ENCODE peak calls at places on chromosomes 4 and X, in seven cellular contexts. D is dorsolateral prefrontal cortex, I is neural progenitor cell, Q is NT2/D1, U is pancreas, L is fibroblast of pulmonary artery, O is endothelial cell of umbilical vein. Z is an unnamed sample.
A peak's percentile ranks its signal among the peaks of the same experiment; 100 is the strongest.

GRCh38 chrX:151370906-151371305 is 26.1 kb upstream of the VMA21 start:
- DNase-seq in D (no peak), I (peak; percentile 66), Q (no peak), U (peak; percentile 59), L (peak; percentile 2), O (no peak), Z (no peak)

GRCh38 chr4:126604273-126604867 is 1028.4 kb upstream of the INTU start:
- DNase-seq in D (no peak), I (peak; percentile 57), Q (peak; percentile 22), U (no peak), L (peak; percentile 63), O (peak; percentile 39), Z (no peak)

GRCh38 chr4:5215321-5215720 is 164.0 kb downstream of the STK32B start:
- DNase-seq in D (no peak), I (peak; percentile 13), Q (no peak), U (no peak), L (no peak), O (no peak), Z (no peak)

GRCh38 chr4:13240066-13240465 is 244.1 kb downstream of the RAB28 start:
- DNase-seq in D (no peak), I (no peak), Q (no peak), U (no peak), L (no peak), O (no peak), Z (peak; percentile 4)

GRCh38 chrX:64394059-64394873 is 986 bp downstream of the MTMR8 start:
- DNase-seq in D (no peak), I (no peak), Q (no peak), U (no peak), L (no peak), O (no peak), Z (no peak)

GRCh38 chr4:76867880-76868655 is 29.9 kb downstream of the SOWAHB start:
- DNase-seq in D (no peak), I (peak; percentile 35), Q (peak; percentile 22), U (no peak), L (no peak), O (no peak), Z (no peak)

GRCh38 chrX:24928114-24928513 is 87.7 kb downstream of the ARX start:
- DNase-seq in D (no peak), I (no peak), Q (no peak), U (no peak), L (no peak), O (no peak), Z (no peak)

GRCh38 chr4:186068581-186069402 is at the start of gene TLR3:
- DNase-seq in D (no peak), I (no peak), Q (no peak), U (no peak), L (peak; percentile 52), O (peak; percentile 67), Z (no peak)

GRCh38 chrX:31070057-31070468 is 1.8 kb downstream of the FTHL17 start:
- DNase-seq in D (no peak), I (no peak), Q (no peak), U (no peak), L (no peak), O (no peak), Z (no peak)

GRCh38 chrX:38052096-38052495 is 45.7 kb downstream of the SYTL5 start:
- DNase-seq in D (no peak), I (no peak), Q (no peak), U (no peak), L (peak; percentile 83), O (peak; percentile 35), Z (peak; percentile 38)

GRCh38 chr4:89681671-89682070 is 155.3 kb downstream of the SNCA start:
- DNase-seq in D (no peak), I (no peak), Q (no peak), U (no peak), L (no peak), O (no peak), Z (no peak)

GRCh38 chr4:60194214-60194613 is 1005.9 kb upstream of the ADGRL3 start:
- DNase-seq in D (no peak), I (no peak), Q (no peak), U (no peak), L (no peak), O (no peak), Z (no peak)

GRCh38 chr4:180636696-180637095 is 1606.5 kb upstream of the TENM3 start:
- DNase-seq in D (no peak), I (no peak), Q (no peak), U (no peak), L (peak; percentile 1), O (no peak), Z (no peak)

GRCh38 chr4:180542445-180543100 is 1700.6 kb upstream of the TENM3 start:
- DNase-seq in D (no peak), I (no peak), Q (no peak), U (no peak), L (peak; percentile 60), O (no peak), Z (no peak)

GRCh38 chr4:127781303-127782024 is 658 bp upstream of the HSPA4L start:
- DNase-seq in D (peak; percentile 54), I (no peak), Q (no peak), U (peak; percentile 76), L (peak; percentile 52), O (no peak), Z (no peak)

GRCh38 chr4:38856524-38857337 is at the start of gene TLR6:
- DNase-seq in D (no peak), I (peak; percentile 69), Q (peak; percentile 42), U (no peak), L (peak; percentile 74), O (peak; percentile 73), Z (no peak)

GRCh38 chr4:184899261-184900134 is 73.7 kb upstream of the ACSL1 start:
- DNase-seq in D (no peak), I (no peak), Q (no peak), U (peak; percentile 70), L (no peak), O (no peak), Z (no peak)

GRCh38 chr4:85860066-85860465 is 385.1 kb downstream of the ARHGAP24 start:
- DNase-seq in D (no peak), I (no peak), Q (no peak), U (no peak), L (peak; percentile 65), O (peak; percentile 48), Z (no peak)

DNA sequence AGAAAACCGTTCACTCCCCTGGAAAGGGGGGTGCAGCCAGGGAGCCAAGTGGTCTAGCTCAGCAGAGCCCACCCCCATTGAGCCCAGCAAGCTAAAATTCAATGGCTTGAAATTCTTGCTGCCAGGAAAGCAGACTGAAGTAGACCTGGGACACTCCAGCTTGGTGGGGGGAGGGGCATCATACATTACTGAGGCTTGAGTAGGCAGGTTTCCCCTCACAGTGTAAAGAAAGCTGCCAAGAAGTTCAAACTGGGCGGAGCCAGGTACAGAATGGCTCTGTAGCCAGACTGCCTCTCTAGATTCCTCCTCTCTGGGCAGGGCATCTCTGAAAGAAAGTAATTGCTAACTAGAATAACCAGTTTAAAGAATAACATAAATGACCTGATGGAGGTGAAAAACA is 372.3 kb upstream of the F9 start:
- DNase-seq in D (no peak), I (peak; percentile 37), Q (no peak), U (no peak), L (no peak), O (no peak), Z (no peak)
- H3K4me3 ChIP-seq in D (no peak overlapping the region), I (no peak overlapping the region), Q (no peak overlapping the region), U (no peak overlapping the region), L (no peak overlapping the region), O (no peak overlapping the region), Z (no peak overlapping the region)

GRCh38 chr4:55588160-55588559 is 3.9 kb downstream of the PDCL2 start:
- DNase-seq in D (no peak), I (no peak), Q (no peak), U (no peak), L (no peak), O (no peak), Z (no peak)
- H3K4me3 ChIP-seq in D (no peak overlapping the region), I (no peak overlapping the region), Q (no peak overlapping the region), U (no peak overlapping the region), L (no peak overlapping the region), O (no peak overlapping the region), Z (no peak overlapping the region)

DNA sequence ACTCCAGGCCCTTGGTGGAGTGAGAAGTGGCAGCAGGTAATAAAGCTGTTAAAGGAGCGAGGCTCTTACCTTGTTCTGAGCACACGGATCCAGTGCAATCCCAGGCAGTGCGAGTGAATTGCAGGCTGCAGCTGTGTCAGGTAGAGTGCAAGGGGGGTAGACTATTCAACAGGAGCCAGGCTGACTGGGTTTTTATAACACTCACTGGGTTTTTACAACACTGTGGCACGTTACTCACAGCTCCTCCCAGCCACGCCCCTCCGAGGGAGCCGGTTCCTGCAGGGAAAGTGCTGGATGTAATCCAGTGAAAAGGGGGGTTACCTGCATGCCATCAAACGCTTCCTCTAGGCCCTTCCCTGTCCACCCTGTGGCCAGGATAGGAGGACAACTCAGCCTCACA is 358 bp downstream of the FGFBP1 start:
- DNase-seq in D (no peak), I (peak; percentile 21), Q (no peak), U (no peak), L (no peak), O (no peak), Z (no peak)
- H3K4me3 ChIP-seq in D (no peak overlapping the region), I (no peak overlapping the region), Q (no peak overlapping the region), U (no peak overlapping the region), L (no peak overlapping the region), O (no peak overlapping the region), Z (no peak overlapping the region)

DNA sequence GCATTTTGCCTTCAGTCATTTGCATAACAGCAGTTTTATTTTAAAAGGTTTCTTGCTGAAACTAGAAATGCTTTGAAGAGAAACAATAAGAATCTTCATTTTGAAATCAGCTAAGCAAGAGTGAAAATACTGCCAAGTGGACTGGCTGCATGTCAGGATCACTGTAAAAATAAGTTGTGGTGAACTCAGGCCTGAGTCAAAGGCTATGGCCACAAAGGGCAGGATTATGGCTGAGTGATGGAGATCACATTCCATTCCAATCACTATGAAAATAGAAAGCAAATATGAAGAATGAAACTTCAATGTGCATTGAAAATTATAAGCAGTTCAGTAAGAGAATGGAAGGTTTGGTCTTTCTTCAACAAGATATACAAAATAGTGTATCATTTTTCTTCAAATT is 224.5 kb downstream of the PCDH18 start:
- DNase-seq in D (no peak), I (no peak), Q (no peak), U (no peak), L (peak; percentile 73), O (no peak), Z (no peak)
- H3K4me3 ChIP-seq in D (no peak overlapping the region), I (no peak overlapping the region), Q (no peak overlapping the region), U (no peak overlapping the region), L (no peak overlapping the region), O (no peak overlapping the region), Z (no peak overlapping the region)

GRCh38 chrX:41473936-41474725 is 27.0 kb downstream of the NYX start:
- DNase-seq in D (no peak), I (no peak), Q (no peak), U (no peak), L (no peak), O (no peak), Z (no peak)
- H3K4me3 ChIP-seq in D (no peak overlapping the region), I (no peak overlapping the region), Q (peak overlapping the region; percentile 24), U (no peak overlapping the region), L (no peak overlapping the region), O (no peak overlapping the region), Z (no peak overlapping the region)

DNA sequence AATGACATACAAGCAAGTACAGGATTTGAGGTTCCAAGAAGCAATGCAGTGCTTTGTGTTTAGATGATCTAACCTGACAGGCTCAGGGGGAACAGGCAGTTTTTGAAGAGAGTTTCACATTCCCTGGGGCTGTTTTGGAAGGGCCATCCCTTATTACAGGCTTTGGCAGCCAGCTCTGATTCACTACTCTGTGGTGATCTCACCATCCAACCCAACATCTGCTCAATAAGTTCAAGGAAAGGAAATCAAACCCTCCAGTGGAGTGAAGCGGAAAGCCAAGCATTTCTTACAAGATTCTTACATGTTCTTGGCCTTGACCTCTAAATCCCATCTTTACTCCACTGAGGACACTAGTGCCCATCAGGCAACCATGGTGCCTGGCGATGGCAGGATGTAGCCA is 7.5 kb downstream of the IDS start:
- DNase-seq in D (no peak), I (no peak), Q (no peak), U (no peak), L (no peak), O (no peak), Z (no peak)
- H3K4me3 ChIP-seq in D (no peak overlapping the region), I (no peak overlapping the region), Q (no peak overlapping the region), U (no peak overlapping the region), L (no peak overlapping the region), O (no peak overlapping the region), Z (no peak overlapping the region)

Z was measured in HFF-Myc.